ENCODE peak calls at places on chromosomes 1 and 21, in nine cellular contexts. M is glutamatergic neuron; T is central memory CD4-positive, alpha-beta T cell; A is endodermal cell; F is hippocampal formation; G is CD4-positive, CD25-positive, alpha-beta regulatory T cell; H is GM23338; B is frontal cortex; V is nucleus accumbens. L is an unnamed sample.
A peak's percentile ranks its signal among the peaks of the same experiment; 100 is the strongest.

GRCh38 chr21:16124397-16125130 is 394.8 kb downstream of the USP25 start:
- DNase-seq in F (no peak), B (no peak), H (peak; percentile 15), M (no peak), V (no peak), T (no peak), A (no peak), G (no peak), L (no peak)

GRCh38 chr1:81466970-81467369 is 333.8 kb upstream of the ADGRL2 start:
- DNase-seq in A (no peak), B (no peak), G (no peak), H (no peak), T (no peak), F (no peak), M (no peak), V (no peak), L (no peak)

GRCh38 chr1:43688594-43689000 is 18.7 kb upstream of the ST3GAL3 start:
- DNase-seq in B (no peak), H (no peak), G (no peak), V (no peak), M (no peak), F (no peak), T (no peak), A (no peak), L (no peak)

GRCh38 chr1:243481101-243481500 is 225.3 kb downstream of the SDCCAG8 start:
- DNase-seq in V (no peak), F (no peak), T (no peak), H (no peak), M (no peak), B (no peak), A (no peak), G (no peak), L (no peak)

GRCh38 chr1:1349256-1350012 is at the start of gene DVL1:
- DNase-seq in B (peak; percentile 99), T (peak; percentile 62), V (peak; percentile 72), M (peak; percentile 89), H (peak; percentile 89), G (peak; percentile 66), A (peak; percentile 87), F (peak; percentile 48), L (peak; percentile 86)

GRCh38 chr21:26297856-26298255 is 127.3 kb upstream of the APP start:
- DNase-seq in M (no peak), F (no peak), V (no peak), A (no peak), T (no peak), G (no peak), H (no peak), B (no peak), L (no peak)

GRCh38 chr1:3924871-3925655 is 25.0 kb upstream of the C1orf174 start:
- DNase-seq in F (no peak), A (no peak), T (no peak), V (no peak), M (no peak), H (no peak), B (no peak), G (no peak), L (no peak)

GRCh38 chr1:184881941-184882648 is 92.2 kb downstream of the NIBAN1 start:
- DNase-seq in F (no peak), H (peak; percentile 27), T (no peak), M (no peak), A (no peak), B (no peak), V (no peak), G (no peak), L (no peak)

GRCh38 chr1:2300004-2300771 is 72.1 kb downstream of the SKI start:
- DNase-seq in F (no peak), M (peak; percentile 60), B (no peak), G (peak; percentile 66), H (no peak), A (no peak), T (peak; percentile 86), V (no peak), L (peak; percentile 94)

GRCh38 chr1:172024516-172024915 is 183.2 kb downstream of the DNM3 start:
- DNase-seq in T (no peak), F (no peak), A (no peak), V (no peak), H (no peak), G (no peak), M (no peak), B (no peak), L (no peak)

GRCh38 chr1:55479970-55480369 is 264.8 kb upstream of the USP24 start:
- DNase-seq in G (no peak), A (no peak), B (no peak), M (no peak), F (no peak), T (no peak), H (no peak), V (no peak), L (no peak)

GRCh38 chr1:40945491-40945973 is 34.0 kb upstream of the CTPS1 start:
- DNase-seq in A (no peak), H (no peak), G (no peak), T (no peak), B (no peak), M (no peak), F (no peak), V (no peak), L (no peak)

GRCh38 chr1:113949007-113949406 is 19.9 kb downstream of the HIPK1 start:
- DNase-seq in G (no peak), F (no peak), B (no peak), T (peak; percentile 22), V (no peak), A (no peak), H (peak; percentile 30), M (no peak), L (peak; percentile 29)

GRCh38 chr1:180201451-180202200 is 28.4 kb upstream of the LHX4 start:
- DNase-seq in V (no peak), F (no peak), B (no peak), H (no peak), T (no peak), A (no peak), G (no peak), M (no peak), L (no peak)

GRCh38 chr1:25771246-25772114 is 28.5 kb upstream of the SELENON start:
- DNase-seq in B (no peak), G (no peak), H (peak; percentile 52), F (no peak), V (no peak), M (peak; percentile 82), T (no peak), A (peak; percentile 80), L (no peak)

GRCh38 chr1:87239997-87240396 is 88.7 kb upstream of the LMO4 start:
- DNase-seq in G (no peak), V (no peak), B (no peak), T (no peak), A (no peak), H (no peak), M (no peak), F (no peak), L (no peak)

GRCh38 chr1:186057086-186057485 is 318.0 kb downstream of the TPR start:
- DNase-seq in A (no peak), F (no peak), G (no peak), B (no peak), T (no peak), M (no peak), H (no peak), V (no peak), L (no peak)

GRCh38 chr1:89259283-89259971 is 13.2 kb downstream of the GBP5 start:
- DNase-seq in M (no peak), T (peak; percentile 38), H (no peak), G (no peak), B (no peak), V (no peak), F (no peak), A (no peak), L (peak; percentile 74)

GRCh38 chr1:34407140-34407539 is 230.4 kb downstream of the C1orf94 start:
- DNase-seq in V (no peak), F (no peak), A (peak; percentile 19), B (no peak), H (no peak), M (no peak), T (no peak), G (no peak), L (no peak)